ENCODE peak calls at places on chromosome 19, in nine cellular contexts. L is WERI-Rb-1; T is left ventricle myocardium inferior; I is skeletal muscle cell; H is right lobe of liver; C is mucosa of descending colon; N is activated CD4-positive, CD25-positive, alpha-beta regulatory T cell treated with anti-CD3 and anti-CD28 coated beads, Interleukin-2, amount 50 U/mL, for 16 hours; U is NCI-H82; Q is A673. E is an unnamed sample.

GRCh38 chr19:38395381-38396127 is 7.1 kb downstream of the SPRED3 start:
- DNase-seq in L (no peak), T (no peak), I (no peak), H (no peak), C (no peak), N (no peak), U (no peak), Q (no peak), E (no peak)

GRCh38 chr19:58317481-58318072 is 9.2 kb upstream of the ZSCAN22 start:
- DNase-seq in L (no peak), T (no peak), I (no peak), H (no peak), C (peak), N (no peak), U (no peak), Q (peak), E (no peak)

GRCh38 chr19:29573486-29573885 is 32.6 kb upstream of the POP4 start:
- DNase-seq in L (no peak), T (no peak), I (no peak), H (no peak), C (no peak), N (no peak), U (no peak), Q (no peak), E (no peak)

GRCh38 chr19:30074741-30075460 is 132.9 kb downstream of the URI1 start:
- DNase-seq in L (no peak), T (no peak), I (no peak), H (no peak), C (no peak), N (no peak), U (no peak), Q (no peak), E (no peak)

GRCh38 chr19:17755977-17756670 is 4.8 kb downstream of the FCHO1 start:
- DNase-seq in L (peak), T (no peak), I (no peak), H (no peak), C (peak), N (no peak), U (peak), Q (peak), E (no peak)

GRCh38 chr19:11261902-11262839 is at the start of gene DOCK6:
- DNase-seq in L (peak), T (peak), I (no peak), H (peak), C (peak), N (no peak), U (no peak), Q (peak), E (no peak)

GRCh38 chr19:58519087-58519354 is 589 bp downstream of the ZBTB45 start:
- DNase-seq in L (peak), T (peak), I (peak), H (peak), C (peak), N (no peak), U (peak), Q (peak), E (no peak)

GRCh38 chr19:52138614-52139290 is 986 bp downstream of the ZNF616 start:
- DNase-seq in L (peak), T (no peak), I (no peak), H (peak), C (peak), N (no peak), U (peak), Q (peak), E (no peak)

GRCh38 chr19:1450735-1451669 is 1.1 kb downstream of the APC2 start:
- DNase-seq in L (no peak), T (no peak), I (no peak), H (no peak), C (no peak), N (no peak), U (no peak), Q (no peak), E (no peak)

GRCh38 chr19:33052352-33052972 is 12.2 kb downstream of the RHPN2 start:
- DNase-seq in L (no peak), T (no peak), I (peak), H (peak), C (peak), N (no peak), U (no peak), Q (peak), E (no peak)

GRCh38 chr19:36973021-36973843 is 57.1 kb downstream of the ZNF568 start:
- DNase-seq in L (peak), T (peak), I (peak), H (peak), C (peak), N (peak), U (peak), Q (peak), E (no peak)

GRCh38 chr19:55674459-55674840 is 576 bp upstream of the EPN1 start:
- DNase-seq in L (no peak), T (no peak), I (no peak), H (no peak), C (no peak), N (no peak), U (peak), Q (no peak), E (no peak)

GRCh38 chr19:14434157-14434501 is 1.0 kb downstream of the PKN1 start:
- DNase-seq in L (no peak), T (no peak), I (no peak), H (no peak), C (no peak), N (no peak), U (no peak), Q (no peak), E (no peak)

GRCh38 chr19:47427241-47428176 is 8.2 kb upstream of the MEIS3 start:
- DNase-seq in L (peak), T (peak), I (no peak), H (peak), C (peak), N (peak), U (peak), Q (peak), E (no peak)

GRCh38 chr19:1240925-1241324 is 626 bp upstream of the ATP5F1D start:
- DNase-seq in L (peak), T (no peak), I (no peak), H (no peak), C (no peak), N (no peak), U (peak), Q (no peak), E (no peak)

GRCh38 chr19:29245221-29245620 is 32.3 kb upstream of the UQCRFS1 start:
- DNase-seq in L (no peak), T (no peak), I (no peak), H (no peak), C (no peak), N (no peak), U (no peak), Q (peak), E (no peak)

GRCh38 chr19:12636631-12637030 is 25.9 kb downstream of the ZNF791 start:
- DNase-seq in L (peak), T (no peak), I (no peak), H (no peak), C (no peak), N (no peak), U (no peak), Q (no peak), E (no peak)

GRCh38 chr19:31535691-31536460 is 186.6 kb upstream of the TSHZ3 start:
- DNase-seq in L (no peak), T (no peak), I (no peak), H (no peak), C (no peak), N (no peak), U (no peak), Q (no peak), E (no peak)

GRCh38 chr19:44890366-44891015 is 563 bp upstream of the TOMM40 start:
- DNase-seq in L (peak), T (no peak), I (peak), H (no peak), C (peak), N (peak), U (peak), Q (peak), E (peak)

GRCh38 chr19:1624458-1624857 is 19.2 kb upstream of the UQCR11 start:
- DNase-seq in L (peak), T (peak), I (peak), H (peak), C (peak), N (no peak), U (peak), Q (peak), E (no peak)

GRCh38 chr19:50325310-50326100 is 3.7 kb downstream of the KCNC3 start:
- DNase-seq in L (peak), T (peak), I (no peak), H (peak), C (peak), N (peak), U (peak), Q (peak), E (no peak)

GRCh38 chr19:11151181-11151580 is 4.4 kb downstream of the SPC24 start:
- DNase-seq in L (no peak), T (peak), I (no peak), H (no peak), C (no peak), N (no peak), U (no peak), Q (no peak), E (no peak)

GRCh38 chr19:7216373-7216902 is 77.8 kb downstream of the INSR start:
- DNase-seq in L (no peak), T (no peak), I (no peak), H (no peak), C (no peak), N (no peak), U (no peak), Q (no peak), E (no peak)

GRCh38 chr19:5130371-5131030 is 161.6 kb downstream of the KDM4B start:
- DNase-seq in L (peak), T (no peak), I (no peak), H (no peak), C (peak), N (peak), U (no peak), Q (no peak), E (no peak)

GRCh38 chr19:33520844-33521479 is 629 bp downstream of the PEPD start:
- DNase-seq in L (no peak), T (no peak), I (no peak), H (peak), C (peak), N (no peak), U (no peak), Q (no peak), E (no peak)

GRCh38 chr19:40663712-40664692 is 26.4 kb downstream of the NUMBL start:
- DNase-seq in L (peak), T (peak), I (no peak), H (no peak), C (no peak), N (no peak), U (no peak), Q (no peak), E (no peak)

GRCh38 chr19:14761607-14762006 is 16.8 kb downstream of the ADGRE2 start:
- DNase-seq in L (no peak), T (no peak), I (no peak), H (no peak), C (no peak), N (no peak), U (peak), Q (no peak), E (no peak)

GRCh38 chr19:50447750-50448149 is 15.1 kb downstream of the MYBPC2 start:
- DNase-seq in L (no peak), T (no peak), I (no peak), H (no peak), C (no peak), N (no peak), U (no peak), Q (no peak), E (no peak)

E was measured in AG04449.